ENCODE peak calls at places on chromosomes 7 and 10, in four cellular contexts. Y is T1000, N is NB4, H is transverse colon. B is an unnamed sample.

GRCh38 chr7:140033036-140033435 is 29.7 kb downstream of the PARP12 start:
- DNase-seq in Y (no peak), N (no peak), H (no peak), B (no peak)

GRCh38 chr10:48608279-48608681 is 3.4 kb upstream of the ARHGAP22 start:
- DNase-seq in Y (no peak), N (peak), H (peak), B (no peak)

GRCh38 chr7:139242741-139243281 is 11.8 kb downstream of the UBN2 start:
- DNase-seq in Y (no peak), N (no peak), H (no peak), B (no peak)

GRCh38 chr10:100146875-100147665 is 38.8 kb downstream of the ERLIN1 start:
- DNase-seq in Y (no peak), N (peak), H (no peak), B (no peak)

GRCh38 chr7:71633571-71634008 is 501.6 kb downstream of the GALNT17 start:
- DNase-seq in Y (peak), N (peak), H (no peak), B (no peak)

GRCh38 chr7:75961194-75961593 is 33.2 kb downstream of the TMEM120A start:
- DNase-seq in Y (no peak), N (no peak), H (no peak), B (no peak)

GRCh38 chr10:89426230-89426868 is 12.0 kb downstream of the IFIT5 start:
- DNase-seq in Y (no peak), N (peak), H (no peak), B (no peak)

GRCh38 chr7:150610193-150610592 is 22.0 kb downstream of the GIMAP6 start:
- DNase-seq in Y (no peak), N (no peak), H (no peak), B (no peak)

GRCh38 chr7:47413526-47414341 is 168.2 kb downstream of the TNS3 start:
- DNase-seq in Y (no peak), N (no peak), H (no peak), B (no peak)

GRCh38 chr7:24192701-24193100 is 91.3 kb upstream of the NPY start:
- DNase-seq in Y (no peak), N (no peak), H (no peak), B (no peak)

B was measured in GF-D8.